ENCODE peak calls at places on chromosome 1, in ten cellular contexts. One of them, this sample, is unnamed. For H3K4me1 and H3K9me3, the result is how much of the 10 kb centered on the place peaks cover.

GRCh38 chr1:41513388-41513745 is 28.9 kb upstream of the EDN2 start:
- DNase-seq in uterus: no peak
- DNase-seq in effector memory CD4-positive, alpha-beta T cell: no peak
- DNase-seq in cardiac muscle cell: no peak
- DNase-seq in PC-9: no peak
- DNase-seq in PC-3: no peak
- DNase-seq in aorta: no peak
- DNase-seq in A549: no peak
- DNase-seq in heart left ventricle: peak
- DNase-seq in psoas muscle: no peak
- DNase-seq in this sample: no peak

GRCh38 chr1:245972476-245972875 is 534.6 kb downstream of the SMYD3 start:
- DNase-seq in uterus: no peak
- DNase-seq in effector memory CD4-positive, alpha-beta T cell: no peak
- DNase-seq in cardiac muscle cell: no peak
- DNase-seq in PC-9: no peak
- DNase-seq in PC-3: no peak
- DNase-seq in aorta: no peak
- DNase-seq in A549: no peak
- DNase-seq in heart left ventricle: no peak
- DNase-seq in psoas muscle: no peak
- DNase-seq in this sample: no peak

GRCh38 chr1:204254031-204254661 is 40.4 kb upstream of the GOLT1A start:
- DNase-seq in uterus: peak
- DNase-seq in effector memory CD4-positive, alpha-beta T cell: no peak
- DNase-seq in cardiac muscle cell: peak
- DNase-seq in PC-9: peak
- DNase-seq in PC-3: peak
- DNase-seq in aorta: peak
- DNase-seq in A549: no peak
- DNase-seq in heart left ventricle: no peak
- DNase-seq in psoas muscle: peak
- DNase-seq in this sample: no peak

GRCh38 chr1:202858306-202858705 is 30.6 kb downstream of the RABIF start:
- DNase-seq in uterus: peak
- DNase-seq in effector memory CD4-positive, alpha-beta T cell: no peak
- DNase-seq in cardiac muscle cell: peak
- DNase-seq in PC-9: no peak
- DNase-seq in PC-3: no peak
- DNase-seq in aorta: no peak
- DNase-seq in A549: no peak
- DNase-seq in heart left ventricle: peak
- DNase-seq in psoas muscle: peak
- DNase-seq in this sample: no peak

GRCh38 chr1:27528701-27529637 is 39.0 kb upstream of the WASF2 start:
- DNase-seq in uterus: peak
- DNase-seq in effector memory CD4-positive, alpha-beta T cell: no peak
- DNase-seq in cardiac muscle cell: peak
- DNase-seq in PC-9: no peak
- DNase-seq in PC-3: no peak
- DNase-seq in aorta: peak
- DNase-seq in A549: no peak
- DNase-seq in heart left ventricle: peak
- DNase-seq in psoas muscle: peak
- DNase-seq in this sample: no peak

GRCh38 chr1:173870252-173871075 is 2.3 kb downstream of the ZBTB37 start:
- DNase-seq in uterus: no peak
- DNase-seq in effector memory CD4-positive, alpha-beta T cell: peak
- DNase-seq in cardiac muscle cell: no peak
- DNase-seq in PC-9: no peak
- DNase-seq in PC-3: no peak
- DNase-seq in aorta: no peak
- DNase-seq in A549: no peak
- DNase-seq in heart left ventricle: no peak
- DNase-seq in psoas muscle: no peak
- DNase-seq in this sample: peak

GRCh38 chr1:16294219-16295212 is 57.5 kb upstream of the CPLANE2 start:
- DNase-seq in uterus: no peak
- DNase-seq in effector memory CD4-positive, alpha-beta T cell: no peak
- DNase-seq in cardiac muscle cell: no peak
- DNase-seq in PC-9: no peak
- DNase-seq in PC-3: no peak
- DNase-seq in aorta: no peak
- DNase-seq in A549: no peak
- DNase-seq in heart left ventricle: no peak
- DNase-seq in psoas muscle: no peak
- DNase-seq in this sample: no peak

GRCh38 chr1:56910441-56910985 is 55.3 kb downstream of the C8B start:
- DNase-seq in uterus: no peak
- DNase-seq in effector memory CD4-positive, alpha-beta T cell: no peak
- DNase-seq in cardiac muscle cell: peak
- DNase-seq in PC-9: no peak
- DNase-seq in PC-3: no peak
- DNase-seq in aorta: no peak
- DNase-seq in A549: no peak
- DNase-seq in heart left ventricle: no peak
- DNase-seq in psoas muscle: no peak
- DNase-seq in this sample: no peak

GRCh38 chr1:150281221-150281757 is 1.1 kb upstream of the CIART start:
- DNase-seq in uterus: peak
- DNase-seq in effector memory CD4-positive, alpha-beta T cell: peak
- DNase-seq in cardiac muscle cell: peak
- DNase-seq in PC-9: peak
- DNase-seq in PC-3: peak
- DNase-seq in aorta: peak
- DNase-seq in A549: peak
- DNase-seq in heart left ventricle: peak
- DNase-seq in psoas muscle: peak
- DNase-seq in this sample: peak

GRCh38 chr1:209485167-209485566 is 98.3 kb upstream of the CAMK1G start:
- DNase-seq in uterus: peak
- DNase-seq in effector memory CD4-positive, alpha-beta T cell: no peak
- DNase-seq in cardiac muscle cell: peak
- DNase-seq in PC-9: no peak
- DNase-seq in PC-3: peak
- DNase-seq in aorta: no peak
- DNase-seq in A549: no peak
- DNase-seq in heart left ventricle: no peak
- DNase-seq in psoas muscle: no peak
- DNase-seq in this sample: no peak

GRCh38 chr1:54816951-54817350 is 15.8 kb upstream of the TTC22 start:
- DNase-seq in uterus: no peak
- DNase-seq in effector memory CD4-positive, alpha-beta T cell: no peak
- DNase-seq in cardiac muscle cell: no peak
- DNase-seq in PC-9: no peak
- DNase-seq in PC-3: no peak
- DNase-seq in aorta: no peak
- DNase-seq in A549: no peak
- DNase-seq in heart left ventricle: no peak
- DNase-seq in psoas muscle: no peak
- DNase-seq in this sample: no peak

GRCh38 chr1:164515932-164516331 is 43.1 kb upstream of the PBX1 start:
- DNase-seq in uterus: no peak
- DNase-seq in effector memory CD4-positive, alpha-beta T cell: no peak
- DNase-seq in cardiac muscle cell: peak
- DNase-seq in PC-9: no peak
- DNase-seq in PC-3: no peak
- DNase-seq in aorta: no peak
- DNase-seq in A549: no peak
- DNase-seq in heart left ventricle: no peak
- DNase-seq in psoas muscle: no peak
- DNase-seq in this sample: no peak

GRCh38 chr1:83928396-83928795 is 70.5 kb downstream of the TTLL7 start:
- DNase-seq in uterus: no peak
- DNase-seq in effector memory CD4-positive, alpha-beta T cell: no peak
- DNase-seq in cardiac muscle cell: peak
- DNase-seq in PC-9: no peak
- DNase-seq in PC-3: no peak
- DNase-seq in aorta: no peak
- DNase-seq in A549: no peak
- DNase-seq in heart left ventricle: no peak
- DNase-seq in psoas muscle: no peak
- DNase-seq in this sample: no peak

GRCh38 chr1:224565186-224565585 is 50.9 kb upstream of the CNIH3 start:
- DNase-seq in uterus: no peak
- DNase-seq in effector memory CD4-positive, alpha-beta T cell: no peak
- DNase-seq in cardiac muscle cell: peak
- DNase-seq in PC-9: peak
- DNase-seq in PC-3: peak
- DNase-seq in aorta: no peak
- DNase-seq in A549: peak
- DNase-seq in heart left ventricle: no peak
- DNase-seq in psoas muscle: peak
- DNase-seq in this sample: no peak

GRCh38 chr1:203380395-203381150 is 29.7 kb upstream of the FMOD start:
- DNase-seq in uterus: no peak
- DNase-seq in effector memory CD4-positive, alpha-beta T cell: no peak
- DNase-seq in cardiac muscle cell: no peak
- DNase-seq in PC-9: no peak
- DNase-seq in PC-3: no peak
- DNase-seq in aorta: no peak
- DNase-seq in A549: no peak
- DNase-seq in heart left ventricle: no peak
- DNase-seq in psoas muscle: no peak
- DNase-seq in this sample: no peak

GRCh38 chr1:55286851-55287602 is 71.9 kb upstream of the USP24 start:
- DNase-seq in uterus: no peak
- DNase-seq in effector memory CD4-positive, alpha-beta T cell: no peak
- DNase-seq in cardiac muscle cell: peak
- DNase-seq in PC-9: no peak
- DNase-seq in PC-3: no peak
- DNase-seq in aorta: no peak
- DNase-seq in A549: no peak
- DNase-seq in heart left ventricle: no peak
- DNase-seq in psoas muscle: no peak
- DNase-seq in this sample: no peak

GRCh38 chr1:61226791-61227567 is 144.6 kb downstream of the NFIA start:
- DNase-seq in uterus: no peak
- DNase-seq in effector memory CD4-positive, alpha-beta T cell: no peak
- DNase-seq in cardiac muscle cell: no peak
- DNase-seq in PC-9: no peak
- DNase-seq in PC-3: no peak
- DNase-seq in aorta: no peak
- DNase-seq in A549: no peak
- DNase-seq in heart left ventricle: no peak
- DNase-seq in psoas muscle: no peak
- DNase-seq in this sample: no peak
- H3K4me1 ChIP-seq in uterus: under half
- H3K4me1 ChIP-seq in effector memory CD4-positive, alpha-beta T cell: under half
- H3K4me1 ChIP-seq in cardiac muscle cell: under half
- H3K4me1 ChIP-seq in PC-9: under half
- H3K4me1 ChIP-seq in PC-3: under half
- H3K4me1 ChIP-seq in aorta: under half
- H3K4me1 ChIP-seq in A549: half or more
- H3K4me1 ChIP-seq in heart left ventricle: under half
- H3K4me1 ChIP-seq in psoas muscle: under half
- H3K4me1 ChIP-seq in this sample: under half

DNA sequence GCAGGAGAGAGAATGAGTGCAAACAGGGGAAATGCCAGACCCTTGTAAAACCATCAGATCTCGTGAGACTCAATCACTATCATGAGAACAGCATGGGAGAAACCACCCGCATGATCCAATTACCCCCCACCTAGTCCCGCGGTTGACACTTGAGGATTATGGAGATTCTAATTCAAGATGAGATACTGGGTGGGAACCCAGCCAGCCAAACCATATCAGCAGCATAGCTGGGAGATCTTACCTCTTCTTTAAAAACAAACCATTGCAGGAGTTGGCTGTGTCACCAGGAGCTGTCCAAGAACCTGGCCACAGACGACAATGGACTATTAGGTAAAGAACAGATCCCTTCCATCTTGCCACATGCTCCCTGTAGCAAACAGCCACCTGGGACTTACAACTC is 422.7 kb downstream of the MATN1 start:
- DNase-seq in uterus: no peak
- DNase-seq in effector memory CD4-positive, alpha-beta T cell: no peak
- DNase-seq in cardiac muscle cell: no peak
- DNase-seq in PC-9: no peak
- DNase-seq in PC-3: no peak
- DNase-seq in aorta: no peak
- DNase-seq in A549: no peak
- DNase-seq in heart left ventricle: no peak
- DNase-seq in psoas muscle: no peak
- DNase-seq in this sample: no peak
- H3K9me3 ChIP-seq in uterus: under half
- H3K9me3 ChIP-seq in effector memory CD4-positive, alpha-beta T cell: under half
- H3K9me3 ChIP-seq in cardiac muscle cell: under half
- H3K9me3 ChIP-seq in PC-9: under half
- H3K9me3 ChIP-seq in PC-3: under half
- H3K9me3 ChIP-seq in aorta: under half
- H3K9me3 ChIP-seq in A549: under half
- H3K9me3 ChIP-seq in heart left ventricle: under half
- H3K9me3 ChIP-seq in psoas muscle: under half
- H3K9me3 ChIP-seq in this sample: under half

GRCh38 chr1:20223659-20224058 is 37.3 kb upstream of the PLA2G2C start:
- DNase-seq in uterus: no peak
- DNase-seq in effector memory CD4-positive, alpha-beta T cell: no peak
- DNase-seq in cardiac muscle cell: no peak
- DNase-seq in PC-9: no peak
- DNase-seq in PC-3: no peak
- DNase-seq in aorta: no peak
- DNase-seq in A549: no peak
- DNase-seq in heart left ventricle: no peak
- DNase-seq in psoas muscle: no peak
- DNase-seq in this sample: no peak
- H3K27ac ChIP-seq in uterus: no peak
- H3K27ac ChIP-seq in effector memory CD4-positive, alpha-beta T cell: no peak
- H3K27ac ChIP-seq in cardiac muscle cell: no peak
- H3K27ac ChIP-seq in PC-9: no peak
- H3K27ac ChIP-seq in PC-3: no peak
- H3K27ac ChIP-seq in aorta: no peak
- H3K27ac ChIP-seq in A549: no peak
- H3K27ac ChIP-seq in heart left ventricle: no peak
- H3K27ac ChIP-seq in psoas muscle: no peak
- H3K27ac ChIP-seq in this sample: no peak

DNA sequence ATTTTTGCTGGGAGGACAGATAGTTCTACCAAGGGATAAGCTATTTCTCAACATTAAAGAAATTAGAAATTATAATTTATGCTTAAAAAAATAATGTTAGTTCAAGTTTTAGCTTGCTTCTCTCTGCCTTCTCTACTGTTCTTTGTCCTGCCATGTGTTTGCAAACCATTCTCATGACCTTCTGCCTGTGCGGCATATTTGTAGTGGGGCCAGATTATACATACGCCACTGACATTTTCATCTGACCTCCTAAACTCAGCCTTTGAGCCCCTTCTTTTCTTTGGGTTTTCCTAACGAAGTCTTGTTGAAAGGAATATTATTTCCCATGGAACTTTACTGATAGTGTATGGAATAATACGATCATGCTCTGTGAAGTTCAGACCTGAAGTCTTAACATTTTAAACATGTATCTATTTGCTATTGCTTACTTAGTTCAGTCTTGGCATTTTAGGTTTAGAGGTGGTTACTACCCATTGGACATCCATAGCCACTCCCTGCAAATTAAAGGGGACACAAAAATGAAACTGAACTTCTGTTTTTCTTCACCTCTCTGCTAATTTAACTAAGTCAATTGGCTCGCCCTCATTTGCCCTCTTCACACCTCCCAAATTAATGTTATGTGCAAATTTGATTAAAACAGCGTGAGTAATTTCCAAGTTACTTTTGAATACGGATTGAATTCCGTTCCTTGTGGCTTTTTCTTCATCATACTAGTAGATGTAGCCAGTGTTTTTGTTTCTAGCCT is 15.6 kb downstream of the LRRC8D start:
- DNase-seq in uterus: no peak
- DNase-seq in effector memory CD4-positive, alpha-beta T cell: no peak
- DNase-seq in cardiac muscle cell: no peak
- DNase-seq in PC-9: no peak
- DNase-seq in PC-3: no peak
- DNase-seq in aorta: no peak
- DNase-seq in A549: no peak
- DNase-seq in heart left ventricle: no peak
- DNase-seq in psoas muscle: no peak
- DNase-seq in this sample: no peak
- H3K4me1 ChIP-seq in uterus: under half
- H3K4me1 ChIP-seq in effector memory CD4-positive, alpha-beta T cell: under half
- H3K4me1 ChIP-seq in cardiac muscle cell: under half
- H3K4me1 ChIP-seq in PC-9: under half
- H3K4me1 ChIP-seq in PC-3: under half
- H3K4me1 ChIP-seq in aorta: under half
- H3K4me1 ChIP-seq in A549: half or more
- H3K4me1 ChIP-seq in heart left ventricle: under half
- H3K4me1 ChIP-seq in psoas muscle: under half
- H3K4me1 ChIP-seq in this sample: under half

This sample was measured in CD4-positive, CD25-positive, alpha-beta regulatory T cell.